ENCODE peak calls at places on chromosome 5, in six cellular contexts. One of them, this sample, is unnamed. For H3K4me1, the result is how much of the 10 kb centered on the place peaks cover.

GRCh38 chr5:41683181-41683580 is 172.8 kb upstream of the PLCXD3 start:
- DNase-seq in lower lobe of right lung: no peak
- DNase-seq in gastrocnemius medialis: no peak
- DNase-seq in CD8-positive, alpha-beta memory T cell: no peak
- DNase-seq in adrenal gland: no peak
- DNase-seq in endodermal cell: no peak
- DNase-seq in this sample: no peak

GRCh38 chr5:119470851-119471451 is 18.7 kb downstream of the HSD17B4 start:
- DNase-seq in CD8-positive, alpha-beta memory T cell: peak
- DNase-seq in endodermal cell: no peak
- DNase-seq in adrenal gland: no peak
- DNase-seq in lower lobe of right lung: no peak
- DNase-seq in gastrocnemius medialis: no peak
- DNase-seq in this sample: no peak

GRCh38 chr5:102090770-102091169 is 205.3 kb downstream of the SLCO4C1 start:
- DNase-seq in gastrocnemius medialis: no peak
- DNase-seq in lower lobe of right lung: no peak
- DNase-seq in CD8-positive, alpha-beta memory T cell: no peak
- DNase-seq in endodermal cell: peak
- DNase-seq in adrenal gland: no peak
- DNase-seq in this sample: no peak

GRCh38 chr5:1801061-1801953 is at the start of gene NDUFS6:
- DNase-seq in lower lobe of right lung: peak
- DNase-seq in endodermal cell: peak
- DNase-seq in gastrocnemius medialis: peak
- DNase-seq in adrenal gland: peak
- DNase-seq in CD8-positive, alpha-beta memory T cell: peak
- DNase-seq in this sample: peak

GRCh38 chr5:174387448-174387847 is 336.9 kb upstream of the MSX2 start:
- DNase-seq in gastrocnemius medialis: no peak
- DNase-seq in adrenal gland: no peak
- DNase-seq in lower lobe of right lung: no peak
- DNase-seq in endodermal cell: no peak
- DNase-seq in CD8-positive, alpha-beta memory T cell: no peak
- DNase-seq in this sample: no peak

GRCh38 chr5:172904643-172905345 is 54.4 kb upstream of the RPL26L1 start:
- DNase-seq in lower lobe of right lung: peak
- DNase-seq in endodermal cell: peak
- DNase-seq in adrenal gland: peak
- DNase-seq in gastrocnemius medialis: peak
- DNase-seq in CD8-positive, alpha-beta memory T cell: no peak
- DNase-seq in this sample: peak

GRCh38 chr5:150785950-150786349 is 7.4 kb downstream of the SMIM3 start:
- DNase-seq in CD8-positive, alpha-beta memory T cell: no peak
- DNase-seq in lower lobe of right lung: no peak
- DNase-seq in adrenal gland: no peak
- DNase-seq in endodermal cell: no peak
- DNase-seq in gastrocnemius medialis: no peak
- DNase-seq in this sample: no peak

GRCh38 chr5:142246263-142246662 is 78.6 kb downstream of the SPRY4 start:
- DNase-seq in lower lobe of right lung: no peak
- DNase-seq in endodermal cell: no peak
- DNase-seq in gastrocnemius medialis: no peak
- DNase-seq in adrenal gland: no peak
- DNase-seq in CD8-positive, alpha-beta memory T cell: no peak
- DNase-seq in this sample: peak

GRCh38 chr5:28408186-28408585 is 1369.8 kb upstream of the CDH9 start:
- DNase-seq in CD8-positive, alpha-beta memory T cell: no peak
- DNase-seq in gastrocnemius medialis: no peak
- DNase-seq in lower lobe of right lung: no peak
- DNase-seq in adrenal gland: no peak
- DNase-seq in endodermal cell: no peak
- DNase-seq in this sample: no peak

GRCh38 chr5:158819840-158820620 is 279.7 kb downstream of the EBF1 start:
- DNase-seq in endodermal cell: no peak
- DNase-seq in adrenal gland: no peak
- DNase-seq in CD8-positive, alpha-beta memory T cell: no peak
- DNase-seq in lower lobe of right lung: no peak
- DNase-seq in gastrocnemius medialis: no peak
- DNase-seq in this sample: no peak

GRCh38 chr5:171850354-171850947 is 64.8 kb downstream of the SMIM23 start:
- DNase-seq in adrenal gland: no peak
- DNase-seq in endodermal cell: peak
- DNase-seq in CD8-positive, alpha-beta memory T cell: no peak
- DNase-seq in gastrocnemius medialis: no peak
- DNase-seq in lower lobe of right lung: no peak
- DNase-seq in this sample: no peak

GRCh38 chr5:128143911-128144310 is 60.3 kb downstream of the SLC12A2 start:
- DNase-seq in adrenal gland: no peak
- DNase-seq in lower lobe of right lung: no peak
- DNase-seq in gastrocnemius medialis: no peak
- DNase-seq in CD8-positive, alpha-beta memory T cell: no peak
- DNase-seq in endodermal cell: no peak
- DNase-seq in this sample: no peak

GRCh38 chr5:99795026-99795425 is 740.1 kb upstream of the FAM174A start:
- DNase-seq in endodermal cell: no peak
- DNase-seq in gastrocnemius medialis: no peak
- DNase-seq in CD8-positive, alpha-beta memory T cell: no peak
- DNase-seq in lower lobe of right lung: no peak
- DNase-seq in adrenal gland: no peak
- DNase-seq in this sample: no peak

GRCh38 chr5:106476630-106477029 is 1194.1 kb downstream of the EFNA5 start:
- DNase-seq in adrenal gland: no peak
- DNase-seq in lower lobe of right lung: no peak
- DNase-seq in endodermal cell: no peak
- DNase-seq in CD8-positive, alpha-beta memory T cell: no peak
- DNase-seq in gastrocnemius medialis: no peak
- DNase-seq in this sample: no peak

GRCh38 chr5:177431317-177432142 is 5.1 kb downstream of the GRK6 start:
- DNase-seq in adrenal gland: peak
- DNase-seq in lower lobe of right lung: peak
- DNase-seq in CD8-positive, alpha-beta memory T cell: peak
- DNase-seq in endodermal cell: no peak
- DNase-seq in gastrocnemius medialis: no peak
- DNase-seq in this sample: no peak

GRCh38 chr5:108093186-108093585 is 288.7 kb downstream of the FBXL17 start:
- DNase-seq in CD8-positive, alpha-beta memory T cell: no peak
- DNase-seq in lower lobe of right lung: no peak
- DNase-seq in endodermal cell: no peak
- DNase-seq in adrenal gland: no peak
- DNase-seq in gastrocnemius medialis: no peak
- DNase-seq in this sample: no peak

GRCh38 chr5:541148-541887 is 17.1 kb upstream of the SLC9A3 start:
- DNase-seq in lower lobe of right lung: peak
- DNase-seq in adrenal gland: no peak
- DNase-seq in endodermal cell: peak
- DNase-seq in gastrocnemius medialis: no peak
- DNase-seq in CD8-positive, alpha-beta memory T cell: no peak
- DNase-seq in this sample: no peak

GRCh38 chr5:65791721-65792698 is 70.0 kb downstream of the NLN start:
- DNase-seq in endodermal cell: no peak
- DNase-seq in gastrocnemius medialis: no peak
- DNase-seq in CD8-positive, alpha-beta memory T cell: no peak
- DNase-seq in lower lobe of right lung: no peak
- DNase-seq in adrenal gland: no peak
- DNase-seq in this sample: no peak

GRCh38 chr5:176985516-176985915 is 21.1 kb downstream of the UIMC1 start:
- DNase-seq in adrenal gland: no peak
- DNase-seq in gastrocnemius medialis: no peak
- DNase-seq in endodermal cell: no peak
- DNase-seq in CD8-positive, alpha-beta memory T cell: peak
- DNase-seq in lower lobe of right lung: no peak
- DNase-seq in this sample: no peak

GRCh38 chr5:60992871-60993270 is 47.9 kb downstream of the NDUFAF2 start:
- DNase-seq in lower lobe of right lung: no peak
- DNase-seq in CD8-positive, alpha-beta memory T cell: no peak
- DNase-seq in endodermal cell: no peak
- DNase-seq in gastrocnemius medialis: no peak
- DNase-seq in adrenal gland: no peak
- DNase-seq in this sample: no peak

GRCh38 chr5:143418140-143418866 is 14.8 kb upstream of the NR3C1 start:
- DNase-seq in gastrocnemius medialis: no peak
- DNase-seq in endodermal cell: no peak
- DNase-seq in adrenal gland: no peak
- DNase-seq in CD8-positive, alpha-beta memory T cell: no peak
- DNase-seq in lower lobe of right lung: no peak
- DNase-seq in this sample: no peak

GRCh38 chr5:166856771-166857170 is 1434.7 kb upstream of the WWC1 start:
- DNase-seq in endodermal cell: no peak
- DNase-seq in gastrocnemius medialis: no peak
- DNase-seq in CD8-positive, alpha-beta memory T cell: no peak
- DNase-seq in lower lobe of right lung: no peak
- DNase-seq in adrenal gland: no peak
- DNase-seq in this sample: no peak

GRCh38 chr5:113034182-113034773 is 57.7 kb downstream of the DCP2 start:
- DNase-seq in endodermal cell: peak
- DNase-seq in gastrocnemius medialis: no peak
- DNase-seq in lower lobe of right lung: no peak
- DNase-seq in CD8-positive, alpha-beta memory T cell: no peak
- DNase-seq in adrenal gland: no peak
- DNase-seq in this sample: no peak

GRCh38 chr5:73280386-73280785 is 107.4 kb downstream of the TMEM174 start:
- DNase-seq in CD8-positive, alpha-beta memory T cell: no peak
- DNase-seq in endodermal cell: peak
- DNase-seq in gastrocnemius medialis: no peak
- DNase-seq in lower lobe of right lung: peak
- DNase-seq in adrenal gland: no peak
- DNase-seq in this sample: no peak
- H3K27ac ChIP-seq in CD8-positive, alpha-beta memory T cell: no peak
- H3K27ac ChIP-seq in endodermal cell: no peak
- H3K27ac ChIP-seq in gastrocnemius medialis: no peak
- H3K27ac ChIP-seq in lower lobe of right lung: peak
- H3K27ac ChIP-seq in adrenal gland: no peak
- H3K27ac ChIP-seq in this sample: peak

DNA sequence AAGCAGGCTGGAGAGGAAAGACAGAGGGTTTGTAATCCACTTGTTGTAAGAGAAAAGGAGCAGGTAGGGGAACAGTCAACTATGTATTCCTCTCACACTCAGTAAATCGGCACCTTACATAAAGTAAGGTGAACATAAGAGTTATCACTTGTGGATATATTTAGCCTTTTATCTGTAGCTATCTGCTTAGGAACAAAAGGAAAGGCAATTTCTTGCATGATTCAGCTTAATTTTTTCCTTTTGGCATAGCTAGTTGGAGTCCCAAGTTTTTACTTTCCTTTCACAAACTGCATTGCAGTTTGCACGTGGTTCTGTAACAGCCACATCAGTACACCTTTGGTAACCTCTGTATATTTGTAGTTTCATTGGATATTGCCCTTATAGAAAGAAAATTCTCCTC is 250.9 kb upstream of the PIK3R1 start:
- DNase-seq in lower lobe of right lung: no peak
- DNase-seq in CD8-positive, alpha-beta memory T cell: no peak
- DNase-seq in endodermal cell: no peak
- DNase-seq in adrenal gland: no peak
- DNase-seq in gastrocnemius medialis: no peak
- DNase-seq in this sample: no peak
- H3K4me3 ChIP-seq in lower lobe of right lung: no peak
- H3K4me3 ChIP-seq in CD8-positive, alpha-beta memory T cell: no peak
- H3K4me3 ChIP-seq in endodermal cell: no peak
- H3K4me3 ChIP-seq in adrenal gland: no peak
- H3K4me3 ChIP-seq in gastrocnemius medialis: no peak
- H3K4me3 ChIP-seq in this sample: no peak

DNA sequence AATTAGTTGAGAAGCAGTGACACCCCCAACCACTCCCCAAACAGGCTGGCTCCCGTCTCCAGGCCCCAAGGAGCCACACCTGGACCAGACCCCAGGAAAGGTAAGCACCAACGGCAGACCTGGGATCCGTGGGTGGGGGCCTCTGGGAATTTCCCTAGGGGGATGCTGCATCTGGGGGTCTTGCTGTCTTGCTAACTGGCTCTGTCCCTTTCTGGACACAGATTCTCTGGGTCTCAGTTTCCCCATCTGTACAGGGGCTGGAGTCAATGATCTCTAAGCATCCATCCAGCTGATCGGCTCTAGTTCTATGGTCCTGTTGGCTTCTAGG is 27.9 kb upstream of the IL17B start:
- DNase-seq in gastrocnemius medialis: no peak
- DNase-seq in adrenal gland: no peak
- DNase-seq in endodermal cell: no peak
- DNase-seq in CD8-positive, alpha-beta memory T cell: no peak
- DNase-seq in lower lobe of right lung: no peak
- DNase-seq in this sample: no peak
- H3K4me1 ChIP-seq in gastrocnemius medialis: under half
- H3K4me1 ChIP-seq in adrenal gland: under half
- H3K4me1 ChIP-seq in endodermal cell: under half
- H3K4me1 ChIP-seq in CD8-positive, alpha-beta memory T cell: under half
- H3K4me1 ChIP-seq in lower lobe of right lung: under half
- H3K4me1 ChIP-seq in this sample: under half

GRCh38 chr5:123670981-123671557 is 159.1 kb downstream of the CSNK1G3 start:
- DNase-seq in gastrocnemius medialis: no peak
- DNase-seq in endodermal cell: peak
- DNase-seq in lower lobe of right lung: no peak
- DNase-seq in CD8-positive, alpha-beta memory T cell: peak
- DNase-seq in adrenal gland: peak
- DNase-seq in this sample: no peak
- H3K27ac ChIP-seq in gastrocnemius medialis: no peak
- H3K27ac ChIP-seq in endodermal cell: no peak
- H3K27ac ChIP-seq in lower lobe of right lung: no peak
- H3K27ac ChIP-seq in CD8-positive, alpha-beta memory T cell: no peak
- H3K27ac ChIP-seq in adrenal gland: no peak
- H3K27ac ChIP-seq in this sample: no peak